ENCODE peak calls at places on chromosomes 3 and 15, in ten cellular contexts. R is IMR-90, W is heart left ventricle, I is testis, D is transverse colon, N is H1, U is A549, Q is stomach, G is breast epithelium, Z is body of pancreas. J is an unnamed sample.

GRCh38 chr3:156396851-156397250 is 158.1 kb downstream of the SSR3 start:
- DNase-seq in R (no peak), W (no peak), I (no peak), D (no peak), N (no peak), U (no peak), Q (no peak), G (no peak), Z (no peak), J (no peak)

GRCh38 chr15:60392986-60393811 is 4.6 kb downstream of the ANXA2 start:
- DNase-seq in R (peak; percentile 98), W (no peak), I (peak; percentile 71), D (peak; percentile 72), N (no peak), U (peak; percentile 89), Q (peak; percentile 55), G (peak; percentile 59), Z (peak; percentile 86), J (no peak)

GRCh38 chr15:34855397-34855796 is 60.0 kb upstream of the ACTC1 start:
- DNase-seq in R (peak; percentile 79), W (no peak), I (no peak), D (no peak), N (no peak), U (no peak), Q (no peak), G (no peak), Z (no peak), J (peak; percentile 19)

GRCh38 chr15:47422901-47423300 is 294.4 kb upstream of the SEMA6D start:
- DNase-seq in R (peak; percentile 42), W (no peak), I (no peak), D (no peak), N (no peak), U (no peak), Q (no peak), G (no peak), Z (no peak), J (no peak)

GRCh38 chr3:30112904-30113484 is 493.4 kb upstream of the TGFBR2 start:
- DNase-seq in R (peak; percentile 59), W (no peak), I (no peak), D (no peak), N (no peak), U (peak; percentile 6), Q (no peak), G (no peak), Z (no peak), J (no peak)

GRCh38 chr3:4734454-4734853 is 241.3 kb downstream of the ITPR1 start:
- DNase-seq in R (no peak), W (no peak), I (no peak), D (no peak), N (no peak), U (no peak), Q (no peak), G (no peak), Z (no peak), J (no peak)

GRCh38 chr15:93358171-93359036 is 269.4 kb upstream of the RGMA start:
- DNase-seq in R (no peak), W (no peak), I (no peak), D (no peak), N (no peak), U (no peak), Q (no peak), G (no peak), Z (no peak), J (no peak)

GRCh38 chr3:94775746-94776145 is 712.9 kb downstream of the NSUN3 start:
- DNase-seq in R (no peak), W (no peak), I (no peak), D (no peak), N (no peak), U (no peak), Q (no peak), G (no peak), Z (no peak), J (no peak)

GRCh38 chr3:48709051-48709461 is 8.0 kb downstream of the IP6K2 start:
- DNase-seq in R (no peak), W (no peak), I (no peak), D (no peak), N (no peak), U (no peak), Q (no peak), G (no peak), Z (no peak), J (no peak)
- TF ChIP-seq POLR2A in R (no peak), W (no peak), I (no peak), D (no peak), N (no peak), U (no peak), Q (no peak), G (no peak), Z (no peak), J (no peak)

GRCh38 chr3:114216186-114216970 is 21.0 kb downstream of the ZNF80 start:
- DNase-seq in R (peak; percentile 19), W (no peak), I (no peak), D (no peak), N (no peak), U (no peak), Q (no peak), G (no peak), Z (no peak), J (no peak)

GRCh38 chr3:114212646-114213045 is 24.7 kb downstream of the ZNF80 start:
- DNase-seq in R (no peak), W (no peak), I (no peak), D (no peak), N (no peak), U (no peak), Q (no peak), G (no peak), Z (no peak), J (no peak)

GRCh38 chr3:114214542-114215341 is 22.6 kb downstream of the ZNF80 start:
- DNase-seq in R (no peak), W (no peak), I (no peak), D (no peak), N (no peak), U (no peak), Q (no peak), G (no peak), Z (no peak), J (no peak)

GRCh38 chr3:114213262-114213668 is 24.1 kb downstream of the ZNF80 start:
- DNase-seq in R (peak; percentile 54), W (no peak), I (no peak), D (no peak), N (no peak), U (no peak), Q (no peak), G (no peak), Z (no peak), J (no peak)

GRCh38 chr3:114213669-114214541 is 23.5 kb downstream of the ZNF80 start:
- DNase-seq in R (peak; percentile 78), W (no peak), I (no peak), D (peak; percentile 19), N (no peak), U (no peak), Q (no peak), G (no peak), Z (no peak), J (peak; percentile 23)
- TF ChIP-seq POLR2A in R (no peak), W (no peak), I (no peak), D (peak; percentile 39), N (no peak), U (no peak), Q (no peak), G (no peak), Z (no peak), J (no peak)

GRCh38 chr15:65516997-65517865 is at the start of gene DPP8:
- DNase-seq in R (peak; percentile 94), W (peak; percentile 96), I (peak; percentile 95), D (peak; percentile 95), N (peak; percentile 97), U (peak; percentile 95), Q (peak; percentile 94), G (peak; percentile 94), Z (peak; percentile 94), J (peak; percentile 66)

GRCh38 chr15:65519781-65520299 is 2.4 kb upstream of the DPP8 start:
- DNase-seq in R (no peak), W (no peak), I (no peak), D (no peak), N (no peak), U (no peak), Q (no peak), G (no peak), Z (no peak), J (no peak)

GRCh38 chr15:65518633-65519285 is 1.3 kb upstream of the DPP8 start:
- DNase-seq in R (no peak), W (no peak), I (no peak), D (no peak), N (no peak), U (no peak), Q (no peak), G (no peak), Z (no peak), J (no peak)

GRCh38 chr15:65521355-65521754 is 3.9 kb upstream of the DPP8 start:
- DNase-seq in R (no peak), W (no peak), I (no peak), D (no peak), N (no peak), U (no peak), Q (no peak), G (no peak), Z (no peak), J (no peak)

DNA sequence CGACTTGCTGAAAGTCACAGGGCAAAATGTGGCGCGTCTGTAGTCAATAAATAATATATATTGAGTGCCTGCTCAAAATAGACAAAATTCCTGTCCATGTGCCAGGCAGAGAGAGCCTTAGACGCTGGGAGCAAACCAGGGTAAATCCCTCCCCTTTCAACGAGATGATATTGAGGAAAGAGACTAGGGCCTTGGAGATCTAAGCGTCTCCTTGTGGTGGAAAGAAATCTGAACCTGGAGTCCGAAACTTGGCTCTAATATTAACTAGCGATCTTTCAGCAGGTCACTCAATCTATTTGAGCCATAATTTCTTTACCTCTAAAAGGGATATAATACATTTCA is 348 bp upstream of the DPP8 start:
- DNase-seq in R (no peak), W (no peak), I (no peak), D (no peak), N (no peak), U (no peak), Q (no peak), G (no peak), Z (no peak), J (no peak)
- TF ChIP-seq POLR2A in R (no peak), W (no peak), I (no peak), D (no peak), N (no peak), U (no peak), Q (no peak), G (no peak), Z (no peak), J (no peak)

GRCh38 chr3:184255291-184256039 is 5.9 kb downstream of the CAMK2N2 start:
- DNase-seq in R (no peak), W (no peak), I (no peak), D (no peak), N (no peak), U (no peak), Q (no peak), G (no peak), Z (no peak), J (peak; percentile 76)

GRCh38 chr3:184248454-184249411 is at the start of gene ALG3:
- DNase-seq in R (peak; percentile 87), W (peak; percentile 91), I (peak; percentile 86), D (peak; percentile 89), N (peak; percentile 94), U (peak; percentile 59), Q (peak; percentile 86), G (peak; percentile 85), Z (peak; percentile 89), J (peak; percentile 82)

GRCh38 chr3:184250167-184250828 is 826 bp downstream of the EEF1AKMT4 start:
- DNase-seq in R (peak; percentile 83), W (peak; percentile 88), I (peak; percentile 93), D (peak; percentile 95), N (peak; percentile 98), U (peak; percentile 86), Q (peak; percentile 94), G (peak; percentile 87), Z (peak; percentile 91), J (peak; percentile 97)

GRCh38 chr3:184249412-184250166 is at the start of gene EEF1AKMT4:
- DNase-seq in R (peak; percentile 98), W (peak; percentile 96), I (peak; percentile 98), D (peak; percentile 98), N (peak; percentile 93), U (peak; percentile 88), Q (peak; percentile 98), G (peak; percentile 95), Z (peak; percentile 98), J (peak; percentile 98)
- TF ChIP-seq POLR2A in R (no peak), W (no peak), I (no peak), D (no peak), N (peak; percentile 60), U (peak; percentile 67), Q (no peak), G (no peak), Z (peak; percentile 15), J (peak; percentile 51)

J was measured in H54.